ENCODE peak calls at places on chromosomes 11 and 22, in six cellular contexts. F is right atrium auricular region, M is esophagus squamous epithelium, N is DND-41, A is IMR-90, V is heart right ventricle. I is an unnamed sample. For H3K9me3, the result is how much of the 10 kb centered on the place peaks cover.

GRCh38 chr11:35974878-35975578 is 31.2 kb downstream of the LDLRAD3 start:
- DNase-seq in A (no peak), V (no peak), F (no peak), M (no peak), N (no peak), I (no peak)

GRCh38 chr22:20552450-20552894 is 45.1 kb downstream of the MED15 start:
- DNase-seq in F (peak), M (no peak), N (no peak), V (peak), A (peak), I (no peak)

GRCh38 chr11:8386134-8386864 is 122.6 kb upstream of the LMO1 start:
- DNase-seq in M (no peak), V (no peak), F (no peak), N (no peak), A (no peak), I (no peak)

GRCh38 chr22:19757985-19758895 is 2.3 kb upstream of the TBX1 start:
- DNase-seq in V (no peak), N (no peak), F (no peak), A (no peak), M (no peak), I (no peak)

GRCh38 chr11:95625164-95626017 is 164.2 kb downstream of the FAM76B start:
- DNase-seq in M (no peak), A (no peak), F (no peak), N (no peak), V (no peak), I (no peak)

GRCh38 chr11:62552465-62552782 is 5.8 kb upstream of the AHNAK start:
- DNase-seq in A (peak), V (no peak), F (no peak), M (no peak), N (no peak), I (no peak)

GRCh38 chr11:6438979-6439571 is 1.7 kb downstream of the HPX start:
- DNase-seq in F (no peak), M (no peak), V (peak), A (peak), N (peak), I (peak)

GRCh38 chr11:19409307-19409706 is 168.6 kb upstream of the E2F8 start:
- DNase-seq in M (no peak), N (no peak), V (no peak), F (no peak), A (no peak), I (no peak)

GRCh38 chr11:17014774-17015638 is 792 bp upstream of the PLEKHA7 start:
- DNase-seq in A (no peak), F (no peak), N (no peak), M (no peak), V (no peak), I (no peak)

GRCh38 chr11:28346209-28346608 is 238.0 kb downstream of the METTL15 start:
- DNase-seq in N (no peak), V (no peak), M (no peak), F (no peak), A (no peak), I (no peak)

GRCh38 chr11:35335226-35335625 is 84.1 kb downstream of the SLC1A2 start:
- DNase-seq in M (no peak), N (no peak), V (no peak), A (no peak), F (no peak), I (no peak)

GRCh38 chr11:126602993-126603392 is 247.5 kb downstream of the ST3GAL4 start:
- DNase-seq in M (no peak), N (no peak), A (no peak), F (no peak), V (no peak), I (no peak)

GRCh38 chr11:120513436-120514315 is 2.1 kb downstream of the GRIK4 start:
- DNase-seq in M (no peak), A (no peak), V (no peak), N (no peak), F (no peak), I (peak)

GRCh38 chr11:72257551-72257950 is 13.6 kb upstream of the PHOX2A start:
- DNase-seq in N (no peak), A (no peak), M (no peak), V (no peak), F (no peak), I (no peak)

GRCh38 chr11:101870510-101870909 is 44.3 kb upstream of the CEP126 start:
- DNase-seq in F (no peak), A (peak), V (no peak), N (no peak), M (no peak), I (no peak)

GRCh38 chr11:93577291-93577690 is 34.1 kb upstream of the SMCO4 start:
- DNase-seq in M (no peak), A (peak), V (no peak), F (no peak), N (no peak), I (no peak)

GRCh38 chr22:50523806-50524663 is 1.4 kb downstream of the SCO2 start:
- DNase-seq in A (no peak), V (no peak), N (no peak), F (no peak), M (no peak), I (no peak)

GRCh38 chr11:9091044-9091936 is at the start of gene SCUBE2:
- DNase-seq in V (no peak), N (no peak), F (no peak), A (no peak), M (no peak), I (no peak)

GRCh38 chr11:94754819-94755218 is 13.3 kb upstream of the AMOTL1 start:
- DNase-seq in M (no peak), F (no peak), N (no peak), V (no peak), A (no peak), I (no peak)

GRCh38 chr11:40514124-40514523 is 945.3 kb downstream of the LRRC4C start:
- DNase-seq in M (no peak), V (no peak), A (no peak), N (no peak), F (no peak), I (no peak)

GRCh38 chr11:130636672-130637463 is 188.4 kb downstream of the ADAMTS15 start:
- DNase-seq in V (no peak), M (no peak), N (no peak), A (peak), F (no peak), I (no peak)

GRCh38 chr11:83278351-83278750 is 7.8 kb downstream of the CCDC90B start:
- DNase-seq in F (no peak), V (no peak), N (no peak), M (no peak), A (peak), I (no peak)

GRCh38 chr11:19435306-19435989 is 194.7 kb upstream of the E2F8 start:
- DNase-seq in M (no peak), F (no peak), V (no peak), N (no peak), A (no peak), I (no peak)

GRCh38 chr22:46069518-46070214 is 80.7 kb upstream of the PPARA start:
- DNase-seq in N (peak), F (peak), A (peak), M (no peak), V (peak), I (no peak)

GRCh38 chr11:58395581-58395980 is 11.1 kb downstream of the OR5B3 start:
- DNase-seq in A (peak), M (no peak), N (no peak), F (no peak), V (no peak), I (no peak)

GRCh38 chr11:111602865-111603632 is 800 bp downstream of the SIK2 start:
- DNase-seq in M (no peak), F (no peak), V (peak), N (peak), A (peak), I (no peak)

GRCh38 chr11:95066721-95067041 is at the start of gene SRSF8:
- DNase-seq in V (no peak), F (no peak), M (no peak), N (no peak), A (no peak), I (no peak)

GRCh38 chr11:2778630-2779498 is 79.1 kb upstream of the KCNQ1OT1 start:
- DNase-seq in A (peak), V (peak), N (no peak), M (no peak), F (peak), I (no peak)

GRCh38 chr22:46390652-46391301 is 55.3 kb downstream of the TRMU start:
- DNase-seq in V (peak), A (peak), F (no peak), M (no peak), N (no peak), I (no peak)

GRCh38 chr11:18254781-18255361 is 6.4 kb upstream of the SAA2 start:
- DNase-seq in V (no peak), F (no peak), M (no peak), A (no peak), N (no peak), I (no peak)

GRCh38 chr11:92489831-92490399 is 265.3 kb downstream of the FAT3 start:
- DNase-seq in N (no peak), M (no peak), A (no peak), V (no peak), F (no peak), I (no peak)

GRCh38 chr11:26442131-26442530 is 110.2 kb downstream of the ANO3 start:
- DNase-seq in F (no peak), N (no peak), M (no peak), V (no peak), A (peak), I (no peak)

GRCh38 chr11:12585861-12586260 is 88.4 kb upstream of the TEAD1 start:
- DNase-seq in V (peak), A (no peak), M (no peak), N (no peak), F (no peak), I (no peak)

GRCh38 chr11:8384199-8384821 is 120.6 kb upstream of the LMO1 start:
- DNase-seq in N (no peak), A (no peak), F (no peak), V (no peak), M (no peak), I (no peak)

GRCh38 chr22:23137905-23138520 is 3.8 kb downstream of the RSPH14 start:
- DNase-seq in V (peak), A (no peak), F (no peak), N (peak), M (no peak), I (peak)
- H3K27ac ChIP-seq in V (no peak), A (no peak), F (no peak), N (peak), M (peak), I (peak)

GRCh38 chr22:49062155-49063039 is 765.3 kb downstream of the BRD1 start:
- DNase-seq in N (no peak), F (no peak), V (no peak), A (no peak), M (no peak), I (no peak)

GRCh38 chr22:49055406-49055805 is 772.3 kb downstream of the BRD1 start:
- DNase-seq in A (no peak), N (no peak), F (no peak), V (no peak), M (no peak), I (no peak)

GRCh38 chr22:49056301-49056700 is 771.4 kb downstream of the BRD1 start:
- DNase-seq in M (no peak), N (no peak), F (no peak), A (no peak), V (no peak), I (no peak)

GRCh38 chr22:49053574-49053973 is 774.1 kb downstream of the BRD1 start:
- DNase-seq in N (no peak), F (no peak), V (no peak), M (no peak), A (no peak), I (no peak)

GRCh38 chr22:49057910-49058309 is 769.8 kb downstream of the BRD1 start:
- DNase-seq in F (no peak), A (no peak), M (no peak), V (no peak), N (no peak), I (no peak)
- H3K9me3 ChIP-seq in F (under half), A (under half), M (under half), V (under half), N (under half), I (under half)

GRCh38 chr22:29306830-29307657 is 594 bp downstream of the GAS2L1 start:
- DNase-seq in V (peak), M (no peak), N (peak), A (peak), F (peak), I (no peak)

GRCh38 chr22:29308148-29308790 is 1.8 kb downstream of the GAS2L1 start:
- DNase-seq in M (no peak), N (no peak), A (no peak), F (no peak), V (no peak), I (no peak)

GRCh38 chr22:29307658-29308147 is 1.3 kb downstream of the GAS2L1 start:
- DNase-seq in N (no peak), A (no peak), M (no peak), F (no peak), V (no peak), I (no peak)

GRCh38 chr22:29305836-29306174 is 645 bp upstream of the GAS2L1 start:
- DNase-seq in F (no peak), A (no peak), N (no peak), V (no peak), M (no peak), I (no peak)

GRCh38 chr22:29306175-29306829 is at the start of gene GAS2L1:
- DNase-seq in M (no peak), V (peak), F (peak), N (peak), A (peak), I (no peak)
- TF ChIP-seq CTCF in M (peak), V (peak), F (peak), N (peak), A (peak), I (no peak)

DNA sequence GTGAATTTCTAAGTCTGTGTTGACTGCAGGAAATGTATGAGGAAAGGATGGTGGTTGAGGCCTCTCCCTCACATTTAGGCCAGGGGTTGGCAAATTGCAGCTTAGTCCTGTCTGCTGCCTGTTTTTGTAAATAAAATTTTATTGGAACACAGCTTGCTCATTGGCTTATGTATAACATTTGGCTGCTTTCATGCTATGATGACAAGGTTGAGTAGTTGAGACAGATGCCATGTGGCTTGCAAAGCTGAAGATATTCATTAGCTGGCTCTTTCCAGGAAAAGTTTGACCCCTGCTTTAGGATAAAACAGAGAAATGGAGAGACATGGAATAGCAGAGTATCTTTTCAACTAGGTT is 46.2 kb downstream of the BCR start:
- DNase-seq in N (no peak), F (no peak), A (no peak), M (no peak), V (no peak), I (no peak)
- H3K27ac ChIP-seq in N (peak), F (peak), A (no peak), M (peak), V (peak), I (peak)

GRCh38 chr11:134760957-134761356 is 348.9 kb upstream of the B3GAT1 start:
- DNase-seq in V (no peak), M (no peak), F (no peak), N (no peak), A (no peak), I (no peak)

GRCh38 chr11:134761926-134762247 is 349.8 kb upstream of the B3GAT1 start:
- DNase-seq in V (no peak), F (peak), M (no peak), N (no peak), A (no peak), I (no peak)

GRCh38 chr11:134762248-134763029 is 350.4 kb upstream of the B3GAT1 start:
- DNase-seq in F (peak), A (peak), N (peak), V (peak), M (no peak), I (no peak)

GRCh38 chr11:134760307-134760706 is 348.3 kb upstream of the B3GAT1 start:
- DNase-seq in N (no peak), A (no peak), M (no peak), V (no peak), F (no peak), I (no peak)

DNA sequence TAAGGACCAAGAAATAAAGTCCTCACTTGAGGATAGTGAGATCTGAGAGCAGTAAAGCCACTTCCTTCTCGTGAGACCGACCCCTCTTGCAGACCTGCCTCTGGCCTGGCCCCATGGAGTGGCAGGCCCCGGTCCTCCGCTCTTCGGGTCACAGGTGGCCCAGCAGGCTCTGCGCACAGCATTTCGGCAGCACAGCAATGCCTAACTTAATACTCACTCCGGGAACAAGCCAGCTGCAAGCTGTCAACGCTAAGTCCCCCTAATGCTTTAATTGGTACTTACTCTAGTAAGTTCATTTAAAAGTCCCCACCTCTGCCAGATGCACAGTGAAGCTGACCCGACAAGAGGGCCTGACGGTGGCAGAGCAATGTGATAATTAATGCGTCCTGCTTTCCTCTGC is 349.3 kb upstream of the B3GAT1 start:
- DNase-seq in A (no peak), V (no peak), M (no peak), F (peak), N (no peak), I (no peak)
- H3K9me3 ChIP-seq in A (under half), V (under half), M (under half), F (under half), N (under half), I (under half)

GRCh38 chr11:125257185-125257584 is 92.6 kb downstream of the PKNOX2 start:
- DNase-seq in V (no peak), A (no peak), N (no peak), F (no peak), M (no peak), I (no peak)
- TF ChIP-seq CTCF in V (no peak), A (peak), N (no peak), F (no peak), M (no peak), I (no peak)

GRCh38 chr11:10784229-10785145 is 24.2 kb downstream of the EIF4G2 start:
- DNase-seq in A (peak), F (no peak), V (peak), N (no peak), M (no peak), I (no peak)
- H3K27ac ChIP-seq in A (no peak), F (no peak), V (peak), N (no peak), M (no peak), I (no peak)

DNA sequence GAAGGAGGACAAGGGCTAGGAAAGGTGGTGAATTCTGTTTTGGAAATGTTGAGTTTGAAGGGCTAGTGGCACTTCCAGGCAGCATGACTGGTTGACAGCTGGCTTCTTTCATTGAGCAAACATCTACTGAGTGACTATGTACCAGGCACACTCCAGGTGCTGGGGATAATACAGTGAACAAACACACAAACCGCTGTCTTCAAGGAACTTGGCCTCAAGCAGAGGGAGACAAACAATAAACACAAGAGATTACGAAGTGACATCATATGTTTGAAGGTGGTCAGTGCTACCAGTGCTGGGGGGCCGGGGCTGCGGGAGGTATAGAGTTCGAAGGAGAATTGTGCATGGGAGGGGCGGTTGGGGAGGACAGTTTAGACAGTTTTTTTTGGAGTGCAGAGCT is 197.0 kb upstream of the SORL1-AS1 start:
- DNase-seq in V (no peak), F (no peak), A (peak), M (no peak), N (no peak), I (no peak)
- H3K9me3 ChIP-seq in V (under half), F (under half), A (under half), M (under half), N (under half), I (under half)

GRCh38 chr22:38320605-38321402 is 3.6 kb upstream of the CSNK1E start:
- DNase-seq in A (no peak), M (no peak), V (no peak), N (no peak), F (no peak), I (no peak)
- TF ChIP-seq CTCF in A (no peak), M (no peak), V (no peak), N (no peak), F (no peak), I (no peak)